ENCODE peak calls at places on chromosomes 11 and 22, in five cellular contexts. A is kidney tubule cell, X is NCI-H2171, N is endothelial cell, V is fibroblast of lung. K is an unnamed sample.

GRCh38 chr11:90639687-90640086 is 416.8 kb upstream of the CHORDC1 start:
- DNase-seq in A (peak; percentile 51), X (no peak), N (no peak), V (no peak), K (no peak)

GRCh38 chr11:114073506-114074381 is 14.2 kb downstream of the ZBTB16 start:
- DNase-seq in A (no peak), X (no peak), N (no peak), V (no peak), K (no peak)

GRCh38 chr22:44526431-44527115 is 28.5 kb upstream of the RTL6 start:
- DNase-seq in A (no peak), X (no peak), N (no peak), V (no peak), K (no peak)

GRCh38 chr22:24086310-24086709 is 75.2 kb downstream of the CABIN1 start:
- DNase-seq in A (no peak), X (no peak), N (no peak), V (no peak), K (no peak)

GRCh38 chr22:22931557-22932270 is 44.1 kb downstream of the IGLL5 start:
- DNase-seq in A (no peak), X (no peak), N (no peak), V (no peak), K (no peak)

GRCh38 chr11:68651208-68651984 is 32.9 kb upstream of the GAL start:
- DNase-seq in A (no peak), X (no peak), N (no peak), V (peak; percentile 36), K (no peak)

GRCh38 chr11:1569251-1569780 is 2.8 kb downstream of the DUSP8 start:
- DNase-seq in A (no peak), X (no peak), N (no peak), V (no peak), K (no peak)

GRCh38 chr11:21411114-21411513 is 741.7 kb downstream of the NELL1 start:
- DNase-seq in A (peak; percentile 73), X (no peak), N (no peak), V (no peak), K (no peak)

GRCh38 chr11:2325719-2326118 is 23.9 kb downstream of the TSPAN32 start:
- DNase-seq in A (peak; percentile 44), X (no peak), N (no peak), V (peak; percentile 58), K (no peak)